ENCODE peak calls at places on chromosomes 16 and 17, in five cellular contexts. G is NCI-H774; I is GM23248; B is activated T-helper 1 cell treated with anti-CD3 and anti-CD28 coated beads, Interleukin-2, amount 50 U/mL, for 16 hours; S is cardiac fibroblast. P is an unnamed sample.

GRCh38 chr16:27470567-27471431 is 68.8 kb downstream of the IL21R start:
- DNase-seq in I (peak; percentile 64), B (no peak), S (peak; percentile 86), G (no peak), P (no peak)

GRCh38 chr16:23120562-23120961 is 28.7 kb downstream of the USP31 start:
- DNase-seq in G (no peak), B (no peak), I (no peak), S (no peak), P (no peak)

GRCh38 chr16:52435573-52435972 is 111.4 kb downstream of the TOX3 start:
- DNase-seq in I (no peak), G (peak; percentile 92), B (no peak), S (no peak), P (no peak)

GRCh38 chr17:14033166-14033565 is 36.1 kb upstream of the COX10 start:
- DNase-seq in S (no peak), G (no peak), B (no peak), I (no peak), P (no peak)

GRCh38 chr17:41615454-41615853 is 2.9 kb upstream of the KRT16 start:
- DNase-seq in I (peak; percentile 29), G (no peak), B (no peak), S (no peak), P (no peak)

GRCh38 chr17:39621523-39622379 is 5.0 kb upstream of the PPP1R1B start:
- DNase-seq in I (peak; percentile 85), B (peak; percentile 92), G (peak; percentile 90), S (peak; percentile 82), P (peak; percentile 81)

GRCh38 chr17:28363776-28364650 is 986 bp downstream of the SEBOX start:
- DNase-seq in G (no peak), B (no peak), S (no peak), I (no peak), P (no peak)

GRCh38 chr17:41537990-41538389 is 9.9 kb upstream of the KRT19 start:
- DNase-seq in I (no peak), G (no peak), S (peak; percentile 44), B (no peak), P (no peak)

GRCh38 chr16:78407191-78407590 is 307.7 kb downstream of the WWOX start:
- DNase-seq in I (peak; percentile 0), B (no peak), G (no peak), S (no peak), P (no peak)

GRCh38 chr17:31562447-31562846 is 171.0 kb downstream of the RAB11FIP4 start:
- DNase-seq in I (no peak), S (no peak), B (no peak), G (no peak), P (no peak)

GRCh38 chr17:73203135-73203787 is 10.4 kb downstream of the COG1 start:
- DNase-seq in S (no peak), B (no peak), I (no peak), G (no peak), P (no peak)

GRCh38 chr16:89822188-89823086 is 5.8 kb upstream of the SPIRE2 start:
- DNase-seq in B (no peak), S (no peak), G (no peak), I (no peak), P (no peak)

GRCh38 chr16:63907251-63907650 is 1214.6 kb downstream of the CDH11 start:
- DNase-seq in G (no peak), S (no peak), B (no peak), I (no peak), P (no peak)

GRCh38 chr17:42508426-42509164 is 27.4 kb upstream of the NAGLU start:
- DNase-seq in I (no peak), S (no peak), B (no peak), G (no peak), P (no peak)

GRCh38 chr17:32460054-32460453 is 15.7 kb downstream of the PSMD11 start:
- DNase-seq in G (no peak), B (no peak), S (no peak), I (no peak), P (no peak)

GRCh38 chr17:16997514-16998429 is 25.9 kb upstream of the TNFRSF13B start:
- DNase-seq in G (no peak), S (no peak), I (no peak), B (no peak), P (no peak)

GRCh38 chr16:77273-77806 is 685 bp upstream of the MPG start:
- DNase-seq in B (no peak), G (no peak), S (peak; percentile 85), I (peak; percentile 87), P (no peak)

GRCh38 chr17:66306413-66306812 is 4.0 kb downstream of the PRKCA start:
- DNase-seq in B (no peak), G (no peak), S (peak; percentile 79), I (peak; percentile 45), P (no peak)

GRCh38 chr16:86618431-86619262 is 40.3 kb downstream of the FOXL1 start:
- DNase-seq in I (peak; percentile 25), G (no peak), B (no peak), S (peak; percentile 35), P (no peak)

GRCh38 chr16:72424776-72425175 is 252.8 kb upstream of the PMFBP1 start:
- DNase-seq in I (no peak), S (no peak), B (no peak), G (no peak), P (no peak)

P was measured in activated CD4-positive, CD25-positive, alpha-beta regulatory T cell treated with anti-CD3 and anti-CD28 coated beads, Interleukin-2, amount 50 U/mL, for 16 hours.